ENCODE peak calls at places on chromosomes 2 and 18, in six cellular contexts. M is K562, G is SK-N-SH, H is GM12878, I is HepG2, D is H1. B is an unnamed sample.

GRCh38 chr2:144516417-144516980 is 3.4 kb downstream of the ZEB2 start:
- DNase-seq in D (no peak), H (no peak), G (peak), M (peak), I (no peak), B (no peak)

GRCh38 chr2:37827911-37828411 is 97.1 kb upstream of the RMDN2 start:
- DNase-seq in G (no peak), D (no peak), M (no peak), H (no peak), I (peak), B (no peak)

GRCh38 chr18:63907649-63908048 is at the start of gene SERPINB10:
- DNase-seq in I (no peak), G (no peak), M (no peak), H (no peak), D (no peak), B (no peak)

GRCh38 chr2:20302019-20302418 is 48.6 kb downstream of the PUM2 start:
- DNase-seq in D (no peak), I (no peak), H (no peak), M (no peak), G (no peak), B (no peak)

GRCh38 chr2:166031054-166031453 is 77.5 kb upstream of the TTC21B start:
- DNase-seq in G (no peak), H (no peak), I (no peak), M (no peak), D (no peak), B (no peak)

GRCh38 chr2:186570587-186570986 is 19.3 kb upstream of the ITGAV start:
- DNase-seq in I (peak), H (no peak), D (no peak), M (peak), G (no peak), B (no peak)

GRCh38 chr2:68052717-68053422 is 9.9 kb downstream of the C1D start:
- DNase-seq in I (no peak), G (no peak), M (no peak), D (no peak), H (no peak), B (no peak)

GRCh38 chr18:47709556-47709955 is 220.9 kb downstream of the SMAD2 start:
- DNase-seq in D (no peak), I (no peak), G (no peak), H (no peak), M (no peak), B (no peak)

GRCh38 chr2:45083175-45083574 is 73.9 kb upstream of the SIX2 start:
- DNase-seq in D (no peak), G (no peak), I (no peak), H (no peak), M (no peak), B (peak)

GRCh38 chr2:220779918-220780317 is 792.2 kb downstream of the EPHA4 start:
- DNase-seq in H (no peak), M (no peak), I (no peak), D (no peak), G (no peak), B (no peak)

GRCh38 chr18:5943514-5943913 is 48.2 kb upstream of the TMEM200C start:
- DNase-seq in D (no peak), G (no peak), H (no peak), I (no peak), M (no peak), B (no peak)

GRCh38 chr2:47250576-47251403 is 95.7 kb upstream of the STPG4 start:
- DNase-seq in I (no peak), H (no peak), D (no peak), M (peak), G (no peak), B (no peak)

GRCh38 chr2:146874260-146874658 is 970.6 kb upstream of the ACVR2A start:
- DNase-seq in G (no peak), M (no peak), H (no peak), I (no peak), D (no peak), B (no peak)

GRCh38 chr2:33478968-33479691 is 2.7 kb downstream of the RASGRP3 start:
- DNase-seq in D (no peak), I (no peak), G (no peak), M (peak), H (no peak), B (no peak)

GRCh38 chr2:46267616-46268015 is 29.6 kb upstream of the EPAS1 start:
- DNase-seq in D (no peak), G (no peak), H (no peak), I (no peak), M (no peak), B (no peak)

GRCh38 chr2:71282493-71282892 is 49.1 kb upstream of the ZNF638 start:
- DNase-seq in I (peak), G (no peak), H (no peak), D (no peak), M (peak), B (no peak)

GRCh38 chr18:77548790-77549420 is 299.3 kb downstream of the GALR1 start:
- DNase-seq in I (no peak), D (no peak), G (no peak), M (no peak), H (no peak), B (no peak)

GRCh38 chr2:32990556-32990955 is 43.8 kb downstream of the LTBP1 start:
- DNase-seq in G (no peak), H (no peak), I (no peak), D (no peak), M (no peak), B (no peak)

GRCh38 chr18:57134564-57135211 is 12.2 kb upstream of the BOD1L2 start:
- DNase-seq in D (no peak), M (peak), I (no peak), G (no peak), H (no peak), B (no peak)

GRCh38 chr2:46850742-46851141 is 64.9 kb downstream of the MCFD2 start:
- DNase-seq in I (no peak), M (no peak), H (no peak), G (no peak), D (no peak), B (no peak)

GRCh38 chr18:75048776-75049454 is 160.0 kb downstream of the PTGR3 start:
- DNase-seq in I (no peak), G (no peak), H (no peak), D (no peak), M (no peak), B (no peak)

GRCh38 chr2:191327484-191327883 is 82.3 kb downstream of the MYO1B start:
- DNase-seq in I (no peak), M (no peak), D (no peak), H (no peak), G (no peak), B (no peak)

GRCh38 chr2:63581266-63581961 is 6.9 kb downstream of the WDPCP start:
- DNase-seq in G (no peak), D (no peak), H (no peak), M (no peak), I (no peak), B (no peak)

GRCh38 chr2:100691846-100692245 is 128.1 kb upstream of the NPAS2 start:
- DNase-seq in H (no peak), D (no peak), I (no peak), M (no peak), G (no peak), B (no peak)

GRCh38 chr18:75276813-75277628 is 66.4 kb downstream of the TSHZ1 start:
- DNase-seq in I (no peak), H (no peak), M (no peak), G (no peak), D (no peak), B (peak)

GRCh38 chr18:50674307-50674706 is 114.4 kb downstream of the MAPK4 start:
- DNase-seq in H (no peak), D (no peak), I (no peak), G (no peak), M (no peak), B (no peak)

GRCh38 chr2:142127248-142127647 is 3.6 kb downstream of the LRP1B start:
- DNase-seq in M (no peak), G (no peak), H (no peak), D (no peak), I (no peak), B (no peak)

GRCh38 chr2:119157850-119158511 is 570 bp downstream of the C1QL2 start:
- DNase-seq in D (no peak), H (no peak), G (no peak), M (no peak), I (no peak), B (no peak)

GRCh38 chr2:96537066-96537733 is 648 bp downstream of the ARID5A start:
- DNase-seq in H (peak), M (peak), D (no peak), I (no peak), G (peak), B (peak)

GRCh38 chr18:50813353-50813752 is 6.5 kb downstream of the MRO start:
- DNase-seq in D (no peak), G (no peak), M (no peak), H (no peak), I (no peak), B (no peak)

GRCh38 chr2:289362-290089 is 1.6 kb upstream of the ALKAL2 start:
- DNase-seq in M (peak), D (no peak), H (no peak), G (peak), I (no peak), B (no peak)

GRCh38 chr2:134280231-134280630 is 26.4 kb downstream of the MGAT5 start:
- DNase-seq in D (no peak), G (no peak), I (no peak), H (no peak), M (no peak), B (no peak)

GRCh38 chr2:134279417-134279816 is 25.5 kb downstream of the MGAT5 start:
- DNase-seq in G (no peak), I (no peak), M (no peak), D (no peak), H (no peak), B (no peak)

GRCh38 chr2:134281815-134282419 is 28.0 kb downstream of the MGAT5 start:
- DNase-seq in D (no peak), I (no peak), H (no peak), M (no peak), G (no peak), B (no peak)

GRCh38 chr2:134282638-134283400 is 28.9 kb downstream of the MGAT5 start:
- DNase-seq in H (peak), G (no peak), I (no peak), M (no peak), D (no peak), B (no peak)

DNA sequence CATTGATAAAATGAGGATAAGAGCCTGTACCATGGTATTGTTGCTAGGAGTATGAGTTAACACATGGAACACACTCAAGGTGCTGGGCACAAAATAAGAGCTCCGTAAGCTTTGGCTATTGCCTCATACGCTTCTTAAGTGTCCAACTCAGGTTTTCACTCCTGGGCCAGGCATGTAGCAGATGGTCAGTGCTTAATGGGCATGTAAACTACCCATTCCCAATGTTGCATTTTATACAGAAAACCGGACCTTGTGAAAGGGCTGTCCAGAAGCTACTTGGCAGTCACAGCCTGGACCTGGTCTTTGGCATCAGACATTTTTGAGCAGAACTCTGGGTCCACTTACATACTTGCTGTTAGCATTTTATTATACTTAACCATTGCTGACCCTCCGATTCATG is 26.9 kb downstream of the MGAT5 start:
- DNase-seq in H (no peak), I (no peak), G (no peak), D (no peak), M (no peak), B (no peak)
- TF ChIP-seq GABPA in H (no peak), I (no peak), G (no peak), D (no peak), M (no peak), B (no peak)

DNA sequence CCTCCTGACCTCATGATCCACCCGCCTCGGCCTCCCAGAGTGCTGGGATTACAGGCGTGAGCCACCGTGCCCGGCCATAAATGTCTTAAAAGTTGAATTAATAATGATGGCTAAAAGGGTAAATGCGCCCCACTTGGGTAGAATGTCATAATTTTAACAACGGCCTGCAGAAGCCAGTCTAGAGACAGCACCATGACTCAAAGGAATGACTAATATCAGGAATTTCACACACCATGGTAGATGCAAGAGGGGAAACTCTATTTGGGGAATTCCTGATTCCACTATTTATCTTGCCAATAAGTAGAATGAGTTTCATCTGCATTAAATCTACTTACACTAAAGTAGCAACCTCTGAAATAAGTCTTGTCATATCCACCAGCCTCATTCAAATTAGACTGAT is 309.9 kb downstream of the IRS1 start:
- DNase-seq in G (no peak), I (no peak), M (no peak), D (no peak), H (peak), B (no peak)
- TF ChIP-seq GABPA in G (no peak), I (no peak), M (no peak), D (no peak), H (no peak), B (no peak)

GRCh38 chr18:76412818-76413565 is 82.0 kb downstream of the ZNF516 start:
- DNase-seq in H (no peak), M (no peak), I (no peak), D (no peak), G (no peak), B (no peak)
- TF ChIP-seq GABPA in H (no peak), M (no peak), I (no peak), D (no peak), G (no peak), B (no peak)

GRCh38 chr2:55901322-55901721 is 22.3 kb downstream of the EFEMP1 start:
- DNase-seq in D (no peak), M (peak), I (no peak), G (no peak), H (no peak), B (no peak)
- TF ChIP-seq GABPA in D (no peak), M (no peak), I (no peak), G (no peak), H (no peak), B (no peak)

DNA sequence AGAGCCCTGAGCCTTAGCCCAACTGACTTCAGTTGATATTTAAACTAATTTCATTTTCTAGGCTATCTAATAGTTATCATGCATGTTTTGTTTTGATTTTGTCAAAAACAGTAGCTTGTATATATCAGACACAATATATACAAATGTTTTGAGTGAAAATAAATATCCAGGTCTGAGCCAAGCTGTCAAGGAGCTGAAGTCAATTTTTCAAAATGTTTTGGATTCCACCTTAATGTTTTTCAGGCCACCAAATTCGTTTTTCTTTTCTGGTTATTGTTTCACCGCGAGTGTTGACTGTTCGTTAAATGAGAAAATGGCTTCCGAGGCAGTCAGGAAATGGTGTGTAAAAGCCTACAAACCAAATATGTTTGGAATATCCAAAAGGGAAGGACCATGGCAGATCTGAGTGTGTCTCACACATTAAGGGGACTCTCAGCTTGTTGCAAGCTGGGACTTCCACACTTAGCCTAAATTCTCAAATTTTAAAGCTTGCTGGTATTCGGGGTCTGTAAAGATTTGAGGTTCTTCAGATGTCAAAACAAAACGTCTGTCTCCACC is 2.8 kb downstream of the HOXD12 start:
- DNase-seq in M (no peak), H (no peak), I (no peak), G (no peak), D (no peak), B (no peak)
- TF ChIP-seq GABPA in M (no peak), H (no peak), I (no peak), G (no peak), D (no peak), B (no peak)

DNA sequence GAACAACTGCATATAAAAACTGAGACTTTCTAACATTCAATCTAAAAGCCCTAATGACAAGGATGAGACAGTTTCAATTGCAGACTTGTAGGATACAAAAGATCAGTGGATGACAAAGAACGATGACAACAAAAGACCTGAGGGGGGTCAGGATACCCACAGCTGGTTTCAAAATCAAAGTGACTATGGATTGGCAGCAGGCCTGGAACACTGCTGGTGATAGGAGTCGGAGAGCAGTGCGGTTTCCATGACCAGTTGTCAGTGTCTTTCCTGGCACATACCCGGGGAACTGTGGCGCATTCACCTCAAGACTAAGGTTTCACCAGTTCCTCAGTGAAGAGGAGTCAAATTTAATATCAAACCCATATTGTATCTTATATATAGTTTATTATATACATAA is 42.0 kb downstream of the EHD3 start:
- DNase-seq in I (no peak), D (no peak), G (peak), H (no peak), M (no peak), B (no peak)
- TF ChIP-seq GABPA in I (no peak), D (no peak), G (no peak), H (no peak), M (no peak), B (no peak)

GRCh38 chr2:239657992-239658391 is 257.2 kb upstream of the HDAC4 start:
- DNase-seq in D (no peak), M (no peak), H (no peak), I (no peak), G (no peak), B (no peak)
- TF ChIP-seq GABPA in D (no peak), M (no peak), H (no peak), I (no peak), G (no peak), B (no peak)

GRCh38 chr2:99389946-99390345 is 52.8 kb downstream of the EIF5B start:
- DNase-seq in G (no peak), I (no peak), D (no peak), M (no peak), H (no peak), B (no peak)
- TF ChIP-seq GABPA in G (no peak), I (no peak), D (no peak), M (no peak), H (no peak), B (no peak)

GRCh38 chr18:35526476-35527120 is 28.8 kb upstream of the INO80C start:
- DNase-seq in I (no peak), H (no peak), D (no peak), M (peak), G (no peak), B (no peak)
- TF ChIP-seq GABPA in I (no peak), H (no peak), D (no peak), M (no peak), G (no peak), B (no peak)